ENCODE peak calls at places on chromosomes 16 and 17, in eight cellular contexts. One of them, this sample, is unnamed.

GRCh38 chr17:17942846-17943245 is 29.4 kb downstream of the TOM1L2 start:
- DNase-seq in heart right ventricle: no peak
- DNase-seq in endodermal cell: no peak
- DNase-seq in GM10248: no peak
- DNase-seq in iris pigment epithelial cell: peak
- DNase-seq in IMR-90: peak
- DNase-seq in WTC11: no peak
- DNase-seq in NCI-H2029: no peak
- DNase-seq in this sample: no peak

GRCh38 chr17:7112527-7113108 is 2.0 kb downstream of the ASGR2 start:
- DNase-seq in heart right ventricle: no peak
- DNase-seq in endodermal cell: no peak
- DNase-seq in GM10248: no peak
- DNase-seq in iris pigment epithelial cell: no peak
- DNase-seq in IMR-90: no peak
- DNase-seq in WTC11: no peak
- DNase-seq in NCI-H2029: no peak
- DNase-seq in this sample: no peak

GRCh38 chr16:73231379-73231778 is 183.5 kb upstream of the ZFHX3 start:
- DNase-seq in heart right ventricle: no peak
- DNase-seq in endodermal cell: no peak
- DNase-seq in GM10248: no peak
- DNase-seq in iris pigment epithelial cell: no peak
- DNase-seq in IMR-90: no peak
- DNase-seq in WTC11: no peak
- DNase-seq in NCI-H2029: no peak
- DNase-seq in this sample: no peak

GRCh38 chr17:36920032-36921000 is 17.0 kb upstream of the LHX1 start:
- DNase-seq in heart right ventricle: no peak
- DNase-seq in endodermal cell: peak
- DNase-seq in GM10248: no peak
- DNase-seq in iris pigment epithelial cell: peak
- DNase-seq in IMR-90: peak
- DNase-seq in WTC11: no peak
- DNase-seq in NCI-H2029: no peak
- DNase-seq in this sample: no peak

GRCh38 chr16:66878067-66878466 is 2.2 kb upstream of the PDP2 start:
- DNase-seq in heart right ventricle: no peak
- DNase-seq in endodermal cell: no peak
- DNase-seq in GM10248: no peak
- DNase-seq in iris pigment epithelial cell: no peak
- DNase-seq in IMR-90: no peak
- DNase-seq in WTC11: no peak
- DNase-seq in NCI-H2029: no peak
- DNase-seq in this sample: no peak

GRCh38 chr17:1997146-1997586 is 28.0 kb downstream of the RTN4RL1 start:
- DNase-seq in heart right ventricle: no peak
- DNase-seq in endodermal cell: no peak
- DNase-seq in GM10248: no peak
- DNase-seq in iris pigment epithelial cell: no peak
- DNase-seq in IMR-90: no peak
- DNase-seq in WTC11: no peak
- DNase-seq in NCI-H2029: no peak
- DNase-seq in this sample: no peak

GRCh38 chr16:65120811-65121721 is 797 bp downstream of the CDH11 start:
- DNase-seq in heart right ventricle: peak
- DNase-seq in endodermal cell: peak
- DNase-seq in GM10248: peak
- DNase-seq in iris pigment epithelial cell: peak
- DNase-seq in IMR-90: peak
- DNase-seq in WTC11: peak
- DNase-seq in NCI-H2029: no peak
- DNase-seq in this sample: no peak

GRCh38 chr17:31581022-31581483 is 189.6 kb downstream of the RAB11FIP4 start:
- DNase-seq in heart right ventricle: peak
- DNase-seq in endodermal cell: no peak
- DNase-seq in GM10248: no peak
- DNase-seq in iris pigment epithelial cell: peak
- DNase-seq in IMR-90: peak
- DNase-seq in WTC11: no peak
- DNase-seq in NCI-H2029: peak
- DNase-seq in this sample: no peak

GRCh38 chr16:3999890-4000325 is 116.3 kb downstream of the ADCY9 start:
- DNase-seq in heart right ventricle: no peak
- DNase-seq in endodermal cell: no peak
- DNase-seq in GM10248: no peak
- DNase-seq in iris pigment epithelial cell: peak
- DNase-seq in IMR-90: peak
- DNase-seq in WTC11: no peak
- DNase-seq in NCI-H2029: no peak
- DNase-seq in this sample: no peak

GRCh38 chr16:73572135-73572534 is 524.2 kb upstream of the ZFHX3 start:
- DNase-seq in heart right ventricle: peak
- DNase-seq in endodermal cell: peak
- DNase-seq in GM10248: no peak
- DNase-seq in iris pigment epithelial cell: no peak
- DNase-seq in IMR-90: no peak
- DNase-seq in WTC11: peak
- DNase-seq in NCI-H2029: no peak
- DNase-seq in this sample: no peak

GRCh38 chr16:77675464-77676324 is 46.6 kb upstream of the NUDT7 start:
- DNase-seq in heart right ventricle: no peak
- DNase-seq in endodermal cell: peak
- DNase-seq in GM10248: peak
- DNase-seq in iris pigment epithelial cell: peak
- DNase-seq in IMR-90: peak
- DNase-seq in WTC11: peak
- DNase-seq in NCI-H2029: peak
- DNase-seq in this sample: peak

GRCh38 chr16:64397042-64397441 is 724.8 kb downstream of the CDH11 start:
- DNase-seq in heart right ventricle: no peak
- DNase-seq in endodermal cell: no peak
- DNase-seq in GM10248: no peak
- DNase-seq in iris pigment epithelial cell: peak
- DNase-seq in IMR-90: peak
- DNase-seq in WTC11: no peak
- DNase-seq in NCI-H2029: no peak
- DNase-seq in this sample: no peak

GRCh38 chr17:79722787-79723186 is 8.0 kb upstream of the ENPP7 start:
- DNase-seq in heart right ventricle: no peak
- DNase-seq in endodermal cell: no peak
- DNase-seq in GM10248: no peak
- DNase-seq in iris pigment epithelial cell: no peak
- DNase-seq in IMR-90: no peak
- DNase-seq in WTC11: no peak
- DNase-seq in NCI-H2029: no peak
- DNase-seq in this sample: no peak

GRCh38 chr16:55021595-55022475 is 91.2 kb downstream of the IRX5 start:
- DNase-seq in heart right ventricle: no peak
- DNase-seq in endodermal cell: peak
- DNase-seq in GM10248: no peak
- DNase-seq in iris pigment epithelial cell: peak
- DNase-seq in IMR-90: no peak
- DNase-seq in WTC11: peak
- DNase-seq in NCI-H2029: no peak
- DNase-seq in this sample: no peak

GRCh38 chr17:1504866-1505265 is 11.5 kb downstream of the INPP5K start:
- DNase-seq in heart right ventricle: no peak
- DNase-seq in endodermal cell: no peak
- DNase-seq in GM10248: no peak
- DNase-seq in iris pigment epithelial cell: no peak
- DNase-seq in IMR-90: no peak
- DNase-seq in WTC11: no peak
- DNase-seq in NCI-H2029: no peak
- DNase-seq in this sample: no peak

GRCh38 chr16:24085665-24086064 is 170.5 kb upstream of the CACNG3 start:
- DNase-seq in heart right ventricle: no peak
- DNase-seq in endodermal cell: no peak
- DNase-seq in GM10248: no peak
- DNase-seq in iris pigment epithelial cell: no peak
- DNase-seq in IMR-90: no peak
- DNase-seq in WTC11: no peak
- DNase-seq in NCI-H2029: no peak
- DNase-seq in this sample: no peak

GRCh38 chr17:73547790-73548189 is 96.5 kb downstream of the SDK2 start:
- DNase-seq in heart right ventricle: no peak
- DNase-seq in endodermal cell: no peak
- DNase-seq in GM10248: no peak
- DNase-seq in iris pigment epithelial cell: no peak
- DNase-seq in IMR-90: no peak
- DNase-seq in WTC11: no peak
- DNase-seq in NCI-H2029: no peak
- DNase-seq in this sample: no peak

GRCh38 chr16:592518-593306 is 2.8 kb downstream of the RAB40C start:
- DNase-seq in heart right ventricle: no peak
- DNase-seq in endodermal cell: no peak
- DNase-seq in GM10248: no peak
- DNase-seq in iris pigment epithelial cell: peak
- DNase-seq in IMR-90: no peak
- DNase-seq in WTC11: no peak
- DNase-seq in NCI-H2029: peak
- DNase-seq in this sample: no peak

GRCh38 chr17:70767102-70767701 is 597.9 kb downstream of the KCNJ2 start:
- DNase-seq in heart right ventricle: no peak
- DNase-seq in endodermal cell: no peak
- DNase-seq in GM10248: peak
- DNase-seq in iris pigment epithelial cell: peak
- DNase-seq in IMR-90: peak
- DNase-seq in WTC11: no peak
- DNase-seq in NCI-H2029: peak
- DNase-seq in this sample: peak

GRCh38 chr17:9225305-9226101 is 204.2 kb downstream of the NTN1 start:
- DNase-seq in heart right ventricle: no peak
- DNase-seq in endodermal cell: peak
- DNase-seq in GM10248: no peak
- DNase-seq in iris pigment epithelial cell: no peak
- DNase-seq in IMR-90: no peak
- DNase-seq in WTC11: peak
- DNase-seq in NCI-H2029: no peak
- DNase-seq in this sample: peak

GRCh38 chr16:69500496-69500895 is 65.3 kb upstream of the NFAT5 start:
- DNase-seq in heart right ventricle: no peak
- DNase-seq in endodermal cell: no peak
- DNase-seq in GM10248: no peak
- DNase-seq in iris pigment epithelial cell: no peak
- DNase-seq in IMR-90: no peak
- DNase-seq in WTC11: no peak
- DNase-seq in NCI-H2029: no peak
- DNase-seq in this sample: no peak

GRCh38 chr17:41781404-41782110 is 5.0 kb downstream of the JUP start:
- DNase-seq in heart right ventricle: peak
- DNase-seq in endodermal cell: no peak
- DNase-seq in GM10248: no peak
- DNase-seq in iris pigment epithelial cell: peak
- DNase-seq in IMR-90: no peak
- DNase-seq in WTC11: no peak
- DNase-seq in NCI-H2029: no peak
- DNase-seq in this sample: no peak

GRCh38 chr17:83176272-83176955 is 97.0 kb downstream of the METRNL start:
- DNase-seq in heart right ventricle: no peak
- DNase-seq in endodermal cell: peak
- DNase-seq in GM10248: no peak
- DNase-seq in iris pigment epithelial cell: no peak
- DNase-seq in IMR-90: no peak
- DNase-seq in WTC11: peak
- DNase-seq in NCI-H2029: no peak
- DNase-seq in this sample: no peak

GRCh38 chr17:27430882-27431491 is 25.3 kb upstream of the KSR1 start:
- DNase-seq in heart right ventricle: peak
- DNase-seq in endodermal cell: peak
- DNase-seq in GM10248: no peak
- DNase-seq in iris pigment epithelial cell: peak
- DNase-seq in IMR-90: peak
- DNase-seq in WTC11: peak
- DNase-seq in NCI-H2029: no peak
- DNase-seq in this sample: peak

GRCh38 chr17:33142703-33143299 is 150.3 kb downstream of the ASIC2 start:
- DNase-seq in heart right ventricle: no peak
- DNase-seq in endodermal cell: peak
- DNase-seq in GM10248: no peak
- DNase-seq in iris pigment epithelial cell: peak
- DNase-seq in IMR-90: peak
- DNase-seq in WTC11: peak
- DNase-seq in NCI-H2029: no peak
- DNase-seq in this sample: peak

GRCh38 chr17:47316316-47316715 is 7.4 kb upstream of the EFCAB13 start:
- DNase-seq in heart right ventricle: no peak
- DNase-seq in endodermal cell: no peak
- DNase-seq in GM10248: no peak
- DNase-seq in iris pigment epithelial cell: peak
- DNase-seq in IMR-90: peak
- DNase-seq in WTC11: no peak
- DNase-seq in NCI-H2029: no peak
- DNase-seq in this sample: no peak

GRCh38 chr17:44992242-44992939 is 24.3 kb upstream of the C1QL1 start:
- DNase-seq in heart right ventricle: no peak
- DNase-seq in endodermal cell: no peak
- DNase-seq in GM10248: no peak
- DNase-seq in iris pigment epithelial cell: no peak
- DNase-seq in IMR-90: no peak
- DNase-seq in WTC11: no peak
- DNase-seq in NCI-H2029: no peak
- DNase-seq in this sample: no peak

GRCh38 chr16:67016681-67017450 is 12.1 kb upstream of the CBFB start:
- DNase-seq in heart right ventricle: no peak
- DNase-seq in endodermal cell: peak
- DNase-seq in GM10248: no peak
- DNase-seq in iris pigment epithelial cell: no peak
- DNase-seq in IMR-90: no peak
- DNase-seq in WTC11: no peak
- DNase-seq in NCI-H2029: no peak
- DNase-seq in this sample: no peak

GRCh38 chr17:75308732-75309629 is 19.7 kb upstream of the SLC25A19 start:
- DNase-seq in heart right ventricle: no peak
- DNase-seq in endodermal cell: no peak
- DNase-seq in GM10248: no peak
- DNase-seq in iris pigment epithelial cell: no peak
- DNase-seq in IMR-90: no peak
- DNase-seq in WTC11: no peak
- DNase-seq in NCI-H2029: no peak
- DNase-seq in this sample: no peak

GRCh38 chr16:59179446-59180082 is 445.4 kb upstream of the GOT2 start:
- DNase-seq in heart right ventricle: no peak
- DNase-seq in endodermal cell: no peak
- DNase-seq in GM10248: no peak
- DNase-seq in iris pigment epithelial cell: peak
- DNase-seq in IMR-90: no peak
- DNase-seq in WTC11: no peak
- DNase-seq in NCI-H2029: no peak
- DNase-seq in this sample: no peak

GRCh38 chr16:53150769-53151168 is 96.0 kb downstream of the CHD9 start:
- DNase-seq in heart right ventricle: no peak
- DNase-seq in endodermal cell: no peak
- DNase-seq in GM10248: no peak
- DNase-seq in iris pigment epithelial cell: no peak
- DNase-seq in IMR-90: no peak
- DNase-seq in WTC11: no peak
- DNase-seq in NCI-H2029: no peak
- DNase-seq in this sample: no peak

GRCh38 chr17:7748098-7748775 is 30.7 kb downstream of the DNAH2 start:
- DNase-seq in heart right ventricle: no peak
- DNase-seq in endodermal cell: no peak
- DNase-seq in GM10248: no peak
- DNase-seq in iris pigment epithelial cell: peak
- DNase-seq in IMR-90: peak
- DNase-seq in WTC11: no peak
- DNase-seq in NCI-H2029: no peak
- DNase-seq in this sample: no peak

GRCh38 chr16:53457670-53458069 is 23.4 kb downstream of the RBL2 start:
- DNase-seq in heart right ventricle: no peak
- DNase-seq in endodermal cell: no peak
- DNase-seq in GM10248: peak
- DNase-seq in iris pigment epithelial cell: peak
- DNase-seq in IMR-90: no peak
- DNase-seq in WTC11: no peak
- DNase-seq in NCI-H2029: no peak
- DNase-seq in this sample: no peak

GRCh38 chr17:10738516-10739258 is 8.9 kb upstream of the TMEM220 start:
- DNase-seq in heart right ventricle: no peak
- DNase-seq in endodermal cell: peak
- DNase-seq in GM10248: no peak
- DNase-seq in iris pigment epithelial cell: no peak
- DNase-seq in IMR-90: no peak
- DNase-seq in WTC11: no peak
- DNase-seq in NCI-H2029: no peak
- DNase-seq in this sample: no peak